ENCODE peak calls at places on chromosomes 4 and X, in six cellular contexts. W is CD4-positive, alpha-beta T cell; C is fibroblast of mammary gland; Y is endodermal cell; U is glutamatergic neuron; O is HCT116. H is an unnamed sample.

GRCh38 chr4:76744253-76744921 is 153.6 kb downstream of the SOWAHB start:
- DNase-seq in U (no peak), O (no peak), W (no peak), Y (no peak), C (peak), H (no peak)

GRCh38 chr4:157977086-157977485 is 195.7 kb downstream of the GASK1B start:
- DNase-seq in W (no peak), U (no peak), Y (no peak), O (no peak), C (peak), H (no peak)

GRCh38 chr4:138444260-138444659 is 202.1 kb upstream of the SLC7A11 start:
- DNase-seq in C (no peak), W (no peak), Y (no peak), O (no peak), U (no peak), H (no peak)

GRCh38 chrX:22628275-22628674 is 355.6 kb downstream of the CBLL2 start:
- DNase-seq in C (no peak), O (no peak), W (no peak), U (no peak), Y (no peak), H (no peak)

GRCh38 chrX:115367455-115367854 is 77.9 kb downstream of the LUZP4 start:
- DNase-seq in O (no peak), Y (no peak), U (no peak), C (peak), W (no peak), H (no peak)

GRCh38 chr4:48372272-48372671 is 30.9 kb downstream of the SLAIN2 start:
- DNase-seq in C (no peak), U (no peak), Y (no peak), W (no peak), O (no peak), H (no peak)

GRCh38 chr4:60724623-60725022 is 475.5 kb upstream of the ADGRL3 start:
- DNase-seq in Y (peak), O (no peak), W (no peak), U (no peak), C (peak), H (no peak)

GRCh38 chr4:3183008-3183407 is 66.0 kb upstream of the MSANTD1 start:
- DNase-seq in Y (no peak), U (no peak), O (no peak), W (no peak), C (no peak), H (no peak)

GRCh38 chrX:11702420-11702819 is 36.7 kb upstream of the ARHGAP6 start:
- DNase-seq in O (no peak), W (no peak), Y (no peak), C (no peak), U (no peak), H (no peak)

GRCh38 chr4:665751-666435 is 8.2 kb downstream of the ATP5ME start:
- DNase-seq in O (no peak), C (no peak), Y (peak), W (no peak), U (peak), H (no peak)

GRCh38 chr4:138501614-138502013 is 259.5 kb upstream of the SLC7A11 start:
- DNase-seq in O (no peak), W (no peak), U (no peak), Y (no peak), C (no peak), H (no peak)

GRCh38 chr4:118756958-118757357 is 71.8 kb downstream of the METTL14 start:
- DNase-seq in U (no peak), C (no peak), Y (no peak), W (no peak), O (no peak), H (no peak)

GRCh38 chr4:3270141-3270611 is 21.2 kb downstream of the MSANTD1 start:
- DNase-seq in Y (no peak), W (no peak), C (no peak), O (no peak), U (no peak), H (no peak)

GRCh38 chrX:153381684-153382532 is 19.2 kb downstream of the PNMA6E start:
- DNase-seq in Y (peak), O (no peak), W (no peak), C (peak), U (no peak), H (no peak)

GRCh38 chr4:86482851-86483490 is 111.1 kb upstream of the PTPN13 start:
- DNase-seq in Y (peak), C (no peak), O (no peak), W (no peak), U (peak), H (no peak)

GRCh38 chr4:121655320-121656268 is 41.2 kb downstream of the ANXA5 start:
- DNase-seq in Y (no peak), W (no peak), C (no peak), U (no peak), O (no peak), H (no peak)

GRCh38 chr4:7655549-7656243 is 221.0 kb upstream of the PSAPL1 start:
- DNase-seq in Y (peak), O (no peak), U (peak), W (no peak), C (no peak), H (no peak)

GRCh38 chr4:169225812-169226211 is 44.9 kb downstream of the SH3RF1 start:
- DNase-seq in C (peak), Y (no peak), U (no peak), W (no peak), O (peak), H (no peak)

GRCh38 chr4:156298230-156298629 is 344.6 kb upstream of the CTSO start:
- DNase-seq in U (peak), Y (no peak), C (peak), W (no peak), O (no peak), H (no peak)

GRCh38 chr4:164753873-164754488 is at the start of gene SMIM31:
- DNase-seq in O (no peak), W (no peak), Y (no peak), U (no peak), C (no peak), H (no peak)

DNA sequence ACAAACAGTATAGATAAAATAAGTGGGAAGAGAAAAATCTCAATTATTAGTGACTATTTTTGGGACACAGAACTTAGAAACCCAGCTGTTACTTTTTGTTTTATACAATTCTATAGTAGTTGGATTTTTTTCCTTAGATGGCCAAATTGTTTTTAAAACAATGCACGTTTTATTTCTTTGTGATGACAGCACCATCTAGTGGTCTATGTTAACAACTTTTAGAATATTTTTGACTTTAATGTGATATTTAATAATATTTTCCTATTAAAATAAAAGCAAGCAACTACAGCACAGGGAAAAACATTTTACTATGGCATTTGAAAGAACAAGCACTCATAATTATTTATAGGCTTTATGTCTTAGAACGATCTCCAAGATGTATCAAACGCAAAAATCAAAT is 5.6 kb upstream of the SMIM31 start:
- DNase-seq in C (peak), Y (no peak), W (no peak), O (peak), U (no peak), H (no peak)
- TF ChIP-seq CTCF in C (peak), Y (peak), W (peak), O (no peak), U (peak), H (no peak)

GRCh38 chrX:63050225-63050624 is 300.9 kb downstream of the SPIN4 start:
- DNase-seq in Y (no peak), W (no peak), U (no peak), O (peak), C (no peak), H (no peak)
- TF ChIP-seq CTCF in Y (peak), W (no peak), U (no peak), O (peak), C (no peak), H (no peak)

DNA sequence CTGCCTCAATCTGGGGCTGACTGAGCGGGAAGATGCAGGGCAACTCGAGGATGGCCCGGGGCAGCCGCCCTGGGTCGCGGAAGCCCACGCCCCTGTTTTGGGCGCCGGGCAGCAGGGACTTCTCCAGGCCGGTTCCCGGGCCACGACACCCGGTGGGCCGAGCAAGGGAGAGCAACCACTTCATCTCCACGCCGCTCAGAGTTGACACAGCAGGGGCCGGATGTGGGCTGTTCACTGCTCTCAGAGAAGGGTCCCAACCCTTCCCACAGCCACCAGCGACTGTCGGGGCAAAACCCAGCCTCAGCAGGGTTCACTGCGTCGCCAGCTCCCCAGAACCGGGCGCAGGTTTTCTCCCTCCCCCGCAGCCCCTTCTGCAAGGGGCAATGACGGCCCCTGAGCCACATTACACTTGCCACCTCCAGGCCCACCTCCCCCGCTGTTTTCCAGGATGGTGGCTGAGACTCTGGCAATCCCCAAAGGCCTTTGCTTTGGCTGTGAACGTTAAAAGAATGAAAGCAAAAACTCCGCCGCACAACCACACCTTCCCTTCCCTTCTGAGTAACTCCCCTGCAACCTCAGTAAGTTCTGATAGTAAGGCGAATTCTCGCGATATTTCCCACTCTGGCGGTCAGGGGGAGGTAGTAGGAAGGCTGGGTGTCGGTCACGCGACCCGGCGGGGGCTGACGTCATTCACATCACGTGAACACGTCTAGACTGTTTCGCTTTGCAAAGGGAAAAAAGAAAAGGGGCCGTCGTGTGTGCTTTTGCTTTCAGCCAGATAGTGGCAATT is 718 bp upstream of the CAMK2D start:
- DNase-seq in Y (peak), O (peak), C (peak), W (peak), U (peak), H (peak)
- TF ChIP-seq CTCF in Y (no peak), O (no peak), C (no peak), W (no peak), U (no peak), H (no peak)

DNA sequence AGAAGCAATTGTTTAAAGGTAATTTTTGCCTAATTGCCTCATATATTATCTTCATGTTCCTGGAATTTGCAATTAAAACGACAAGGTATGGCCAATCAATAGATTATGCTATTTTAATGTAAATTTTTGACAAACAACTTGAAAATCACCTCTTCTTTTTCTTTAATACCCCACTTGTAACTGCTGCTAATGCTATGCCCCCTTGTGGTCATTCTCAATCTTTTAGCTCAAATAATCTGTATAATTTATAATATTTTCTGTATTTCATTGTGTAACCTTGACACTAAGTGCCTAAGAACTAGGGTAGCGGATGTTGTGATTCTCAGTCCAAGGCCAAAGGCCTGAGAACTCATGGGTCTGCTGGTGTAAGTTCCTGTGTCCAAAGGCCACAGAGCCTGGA is 831.7 kb upstream of the POU3F4 start:
- DNase-seq in U (no peak), W (no peak), C (peak), O (peak), Y (no peak), H (no peak)
- TF ChIP-seq CTCF in U (peak), W (no peak), C (peak), O (peak), Y (peak), H (no peak)